ENCODE peak calls at places on chromosomes 13 and 19, in four cellular contexts. L, X, W and P are unnamed samples.

GRCh38 chr13:41054212-41054877 is 7.0 kb upstream of the WBP4 start:
- DNase-seq in X (peak; percentile 64), W (no peak), L (peak; percentile 50), P (peak; percentile 83)

GRCh38 chr19:12772323-12772722 is 3.0 kb downstream of the HOOK2 start:
- DNase-seq in W (peak; percentile 59), L (no peak), X (no peak), P (no peak)

GRCh38 chr13:35908221-35908620 is 223.0 kb downstream of the DCLK1 start:
- DNase-seq in L (no peak), X (no peak), W (no peak), P (no peak)

GRCh38 chr13:46521921-46522691 is 30.9 kb upstream of the LRCH1 start:
- DNase-seq in W (no peak), X (no peak), L (no peak), P (no peak)

GRCh38 chr19:12095111-12095790 is 30.7 kb downstream of the ZNF844 start:
- DNase-seq in W (no peak), X (peak; percentile 21), L (no peak), P (no peak)

GRCh38 chr19:11539495-11540365 is 1.1 kb downstream of the CNN1 start:
- DNase-seq in W (no peak), X (peak; percentile 55), L (no peak), P (no peak)

GRCh38 chr13:71525004-71525403 is 342.0 kb downstream of the DACH1 start:
- DNase-seq in X (no peak), W (no peak), L (no peak), P (no peak)

GRCh38 chr13:114204894-114205293 is 25.8 kb downstream of the CFAP97D2 start:
- DNase-seq in W (no peak), X (no peak), L (no peak), P (no peak)

GRCh38 chr13:98315466-98315865 is 138.4 kb upstream of the RNF113B start:
- DNase-seq in W (no peak), X (peak; percentile 35), L (no peak), P (no peak)

GRCh38 chr13:72648513-72649065 is 78.8 kb downstream of the MZT1 start:
- DNase-seq in W (no peak), L (no peak), X (peak; percentile 1), P (no peak)

GRCh38 chr19:29687244-29687896 is 22.1 kb downstream of the PLEKHF1 start:
- DNase-seq in W (peak; percentile 83), L (no peak), X (peak; percentile 98), P (no peak)

GRCh38 chr19:37959665-37960114 is 52.7 kb downstream of the SIPA1L3 start:
- DNase-seq in X (no peak), W (no peak), L (no peak), P (no peak)

GRCh38 chr19:37095859-37096258 is 17.6 kb downstream of the ZNF420 start:
- DNase-seq in W (no peak), X (no peak), L (no peak), P (no peak)

GRCh38 chr13:114101325-114101821 is 31.1 kb downstream of the RASA3 start:
- DNase-seq in L (no peak), W (no peak), X (no peak), P (no peak)

GRCh38 chr13:87376081-87376480 is 295.1 kb upstream of the SLITRK5 start:
- DNase-seq in W (no peak), L (no peak), X (no peak), P (no peak)

GRCh38 chr13:23657056-23657455 is 86.8 kb downstream of the TNFRSF19 start:
- DNase-seq in W (no peak), X (no peak), L (no peak), P (no peak)

GRCh38 chr13:42215578-42216421 is 56.2 kb upstream of the AKAP11 start:
- DNase-seq in W (no peak), X (peak; percentile 55), L (peak; percentile 36), P (no peak)

DNA sequence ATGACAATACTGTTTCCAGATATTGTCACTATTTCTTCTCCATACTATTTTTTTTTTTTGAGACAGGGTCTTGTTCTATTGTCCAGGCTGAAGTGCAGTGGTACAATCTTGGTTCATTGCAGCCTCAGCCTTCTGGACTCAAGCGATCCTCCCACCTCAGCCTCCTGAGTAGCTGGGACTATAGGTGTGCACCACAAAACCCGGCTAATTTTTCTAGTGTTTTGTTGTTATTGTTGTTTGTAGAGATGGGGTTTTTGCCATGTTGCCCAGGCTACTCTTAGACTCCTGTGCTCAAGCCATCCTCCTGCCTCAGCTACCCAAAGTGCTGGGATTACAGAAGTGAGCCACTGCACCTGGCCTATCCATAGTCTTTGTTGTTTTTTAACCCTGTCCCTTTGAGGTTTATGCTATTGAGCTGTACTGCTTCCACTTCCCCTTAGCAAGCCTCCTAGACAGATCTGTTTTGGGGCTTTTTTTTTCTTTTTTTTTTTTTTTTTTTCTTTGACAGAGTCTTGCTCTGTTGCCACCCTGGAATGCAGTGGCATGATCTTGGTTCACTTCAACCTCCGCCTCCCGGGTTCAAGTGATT is 27.6 kb upstream of the MAP3K10 start:
- DNase-seq in W (no peak), X (no peak), L (no peak), P (no peak)
- H3K27ac ChIP-seq in W (no peak overlapping the region), X (no peak overlapping the region), L (no peak overlapping the region), P (no peak overlapping the region)

GRCh38 chr13:51230473-51231105 is 8.4 kb downstream of the FAM124A start:
- DNase-seq in W (peak; percentile 78), X (peak; percentile 89), L (no peak), P (no peak)
- H3K4me3 ChIP-seq in W (no peak overlapping the region), X (no peak overlapping the region), L (no peak overlapping the region), P (no peak overlapping the region)

GRCh38 chr19:4065430-4066175 is 1.1 kb downstream of the ZBTB7A start:
- DNase-seq in L (peak; percentile 97), W (peak; percentile 96), X (peak; percentile 99), P (peak; percentile 96)
- H3K4me1 ChIP-seq in L (peaks cover 40% of the 10 kb centered on the region), W (no peaks in the 10 kb centered on the region), X (peaks cover 3% of the 10 kb centered on the region), P (peaks cover 71% of the 10 kb centered on the region)

GRCh38 chr19:710767-711166 is 2.0 kb downstream of the PALM start:
- DNase-seq in W (no peak), L (no peak), X (no peak), P (no peak)
- H3K27ac ChIP-seq in W (peak overlapping the region; percentile 81), L (no peak overlapping the region), X (no peak overlapping the region), P (no peak overlapping the region)

GRCh38 chr13:29595380-29596063 is at the start of gene SLC7A1:
- DNase-seq in W (no peak), L (peak; percentile 87), X (peak; percentile 84), P (peak; percentile 79)
- H3K4me3 ChIP-seq in W (peak within 1 kb of the TSS; percentile 76), L (peak within 1 kb of the TSS; percentile 82), X (peak within 1 kb of the TSS; percentile 90), P (peak within 1 kb of the TSS; percentile 82)

GRCh38 chr19:16383584-16384161 is 59.0 kb downstream of the KLF2 start:
- DNase-seq in L (no peak), W (no peak), X (no peak), P (no peak)
- H3K4me1 ChIP-seq in L (no peaks in the 10 kb centered on the region), W (no peaks in the 10 kb centered on the region), X (peaks cover 31% of the 10 kb centered on the region), P (peaks cover 48% of the 10 kb centered on the region)

GRCh38 chr13:48530833-48531232 is 2.0 kb downstream of the RCBTB2 start:
- DNase-seq in W (no peak), X (no peak), L (no peak), P (no peak)
- H3K27ac ChIP-seq in W (peak overlapping the region; percentile 98), X (no peak overlapping the region), L (no peak overlapping the region), P (no peak overlapping the region)

GRCh38 chr19:17077447-17078028 is 2.0 kb downstream of the MYO9B start:
- DNase-seq in W (no peak), L (no peak), X (no peak), P (no peak)

GRCh38 chr19:17076539-17076919 is 952 bp downstream of the MYO9B start:
- DNase-seq in X (no peak), W (no peak), L (peak; percentile 40), P (peak; percentile 68)

GRCh38 chr19:17079710-17080440 is 4.3 kb downstream of the MYO9B start:
- DNase-seq in X (peak; percentile 98), W (peak; percentile 94), L (no peak), P (peak; percentile 71)

GRCh38 chr19:17078920-17079709 is 3.5 kb downstream of the MYO9B start:
- DNase-seq in W (no peak), L (no peak), X (peak; percentile 30), P (no peak)

DNA sequence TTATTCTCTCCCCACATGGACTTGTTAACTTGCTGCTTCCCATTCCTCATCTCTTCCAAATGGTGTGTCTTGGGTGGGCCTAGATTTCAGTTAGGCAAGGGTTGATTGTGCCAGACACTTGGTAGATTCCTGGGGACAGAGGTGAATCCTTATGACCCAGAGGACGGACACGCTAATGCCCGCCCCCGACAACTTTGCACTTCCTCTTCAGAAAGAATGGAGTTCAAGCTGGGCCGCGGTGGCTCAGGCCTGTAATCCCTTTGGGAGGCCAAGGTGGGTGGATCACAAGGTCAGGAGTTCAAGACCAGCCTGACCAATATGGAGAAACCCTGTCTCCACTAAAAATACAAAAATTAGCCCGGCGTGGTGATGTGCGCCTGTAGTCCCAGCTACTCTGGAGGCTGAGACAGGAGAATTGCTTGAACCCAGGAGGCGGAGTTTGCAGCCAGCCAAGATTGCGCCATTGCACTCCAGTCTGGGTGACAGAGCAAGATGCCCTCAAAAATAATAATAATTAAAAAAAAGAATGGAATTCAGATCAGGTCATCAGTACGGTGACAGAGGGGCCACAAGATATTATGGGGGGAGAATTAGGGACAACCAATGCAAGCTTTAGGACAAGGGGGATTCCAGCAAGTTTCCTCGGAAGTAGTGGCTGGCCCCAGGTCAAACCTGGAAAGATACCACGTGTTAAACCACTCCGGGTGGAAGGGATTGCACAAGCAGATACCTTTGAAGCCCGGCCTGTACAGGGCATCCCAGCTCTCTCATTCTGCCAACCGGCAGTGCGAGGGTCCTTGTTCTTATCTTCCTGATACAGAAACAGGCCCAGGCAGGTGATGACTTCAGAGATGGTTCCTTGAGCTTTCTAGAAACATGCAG is 2.7 kb downstream of the MYO9B start:
- DNase-seq in X (peak; percentile 48), L (no peak), W (no peak), P (no peak)
- H3K4me3 ChIP-seq in X (no peak overlapping the region), L (no peak overlapping the region), W (no peak overlapping the region), P (peak overlapping the region; percentile 76)